ENCODE peak calls at places on chromosomes 16 and 17, in six cellular contexts. Y, Q, S, H, V and W are unnamed samples.

GRCh38 chr16:12901204-12901596 is 198 bp upstream of the SHISA9 start:
- DNase-seq in V (no peak), Y (peak), H (no peak), S (peak), Q (no peak), W (no peak)

GRCh38 chr17:58691701-58692238 is at the start of gene TEX14:
- DNase-seq in V (no peak), S (no peak), H (peak), Y (peak), Q (no peak), W (no peak)

GRCh38 chr17:8041249-8041928 is 2.5 kb downstream of the ALOX15B start:
- DNase-seq in V (peak), Q (no peak), S (no peak), Y (peak), H (no peak), W (peak)

GRCh38 chr16:56372013-56372634 is 53.2 kb downstream of the AMFR start:
- DNase-seq in S (no peak), Y (no peak), V (no peak), Q (no peak), H (no peak), W (no peak)

GRCh38 chr17:9120471-9120870 is 99.2 kb downstream of the NTN1 start:
- DNase-seq in Q (no peak), V (no peak), Y (peak), S (peak), H (no peak), W (peak)

GRCh38 chr17:69857412-69857835 is 217.6 kb upstream of the KCNJ16 start:
- DNase-seq in Q (no peak), Y (peak), H (no peak), V (peak), S (no peak), W (no peak)

GRCh38 chr17:53101706-53102105 is 721.0 kb upstream of the KIF2B start:
- DNase-seq in V (no peak), S (no peak), Y (no peak), Q (no peak), H (no peak), W (no peak)

GRCh38 chr17:17819561-17819995 is 17.2 kb downstream of the SREBF1 start:
- DNase-seq in Q (no peak), V (peak), S (no peak), Y (peak), H (peak), W (peak)

GRCh38 chr17:14604920-14605599 is 304.2 kb downstream of the HS3ST3B1 start:
- DNase-seq in H (peak), S (no peak), Q (no peak), V (no peak), Y (no peak), W (no peak)

GRCh38 chr17:81422776-81423697 is 27.8 kb downstream of the BAHCC1 start:
- DNase-seq in S (no peak), H (peak), Y (peak), V (peak), Q (peak), W (no peak)

GRCh38 chr17:72812823-72813222 is 279.7 kb downstream of the SLC39A11 start:
- DNase-seq in Q (no peak), S (no peak), V (peak), Y (peak), H (no peak), W (no peak)

GRCh38 chr17:35022536-35023063 is 40.9 kb downstream of the RFFL start:
- DNase-seq in Q (peak), H (peak), V (peak), S (no peak), Y (peak), W (peak)

GRCh38 chr16:75251280-75252048 is at the start of gene BCAR1:
- DNase-seq in Q (peak), Y (peak), V (peak), S (peak), H (peak), W (peak)

GRCh38 chr17:58311429-58311894 is 17.1 kb downstream of the TSPOAP1 start:
- DNase-seq in H (no peak), Y (peak), Q (no peak), S (no peak), V (no peak), W (no peak)

GRCh38 chr16:81319221-81319912 is 4.6 kb downstream of the GAN start:
- DNase-seq in Y (peak), Q (peak), V (peak), H (no peak), S (no peak), W (no peak)

GRCh38 chr17:4747847-4748246 is 8.1 kb upstream of the CXCL16 start:
- DNase-seq in V (no peak), H (no peak), Q (no peak), Y (no peak), S (no peak), W (no peak)

GRCh38 chr16:87956169-87956770 is 5.0 kb downstream of the BANP start:
- DNase-seq in V (peak), Q (no peak), S (no peak), Y (peak), H (no peak), W (no peak)

GRCh38 chr16:84277244-84277823 is 17.3 kb upstream of the WFDC1 start:
- DNase-seq in V (peak), S (peak), Y (peak), Q (peak), H (peak), W (peak)

GRCh38 chr17:36498560-36499300 is 12.2 kb downstream of the ZNHIT3 start:
- DNase-seq in Y (no peak), Q (no peak), V (no peak), S (no peak), H (no peak), W (no peak)

GRCh38 chr16:67256701-67257230 is 8.0 kb downstream of the SLC9A5 start:
- DNase-seq in V (no peak), H (no peak), Y (peak), Q (no peak), S (no peak), W (peak)

GRCh38 chr17:72613411-72614292 is 478.8 kb downstream of the SLC39A11 start:
- DNase-seq in S (no peak), Q (no peak), H (no peak), Y (peak), V (peak), W (no peak)

GRCh38 chr17:17605747-17606083 is 14.2 kb upstream of the PEMT start:
- DNase-seq in S (no peak), Y (no peak), H (no peak), Q (peak), V (peak), W (no peak)

GRCh38 chr16:52424591-52424990 is 122.4 kb downstream of the TOX3 start:
- DNase-seq in S (no peak), V (no peak), H (no peak), Y (no peak), Q (no peak), W (no peak)

GRCh38 chr16:85593503-85594195 is 19.5 kb upstream of the GSE1 start:
- DNase-seq in S (no peak), V (no peak), H (no peak), Y (no peak), Q (no peak), W (no peak)

GRCh38 chr17:77328823-77329740 is 188.3 kb downstream of the SEC14L1 start:
- DNase-seq in H (no peak), V (no peak), Y (peak), Q (no peak), S (peak), W (no peak)

GRCh38 chr17:17783121-17783824 is 53.5 kb downstream of the SREBF1 start:
- DNase-seq in Y (no peak), H (peak), S (peak), V (peak), Q (no peak), W (peak)

GRCh38 chr16:11488304-11488703 is 98.4 kb downstream of the LITAF start:
- DNase-seq in V (no peak), Y (no peak), Q (no peak), H (no peak), S (no peak), W (no peak)

GRCh38 chr17:33469911-33470310 is 176.8 kb upstream of the ASIC2 start:
- DNase-seq in H (no peak), S (no peak), Q (no peak), Y (no peak), V (peak), W (no peak)

GRCh38 chr17:78958556-78959191 is 21.0 kb downstream of the LGALS3BP start:
- DNase-seq in Y (peak), H (no peak), V (peak), Q (peak), S (no peak), W (no peak)

GRCh38 chr17:54426287-54426886 is 474.3 kb upstream of the TOM1L1 start:
- DNase-seq in Q (no peak), V (peak), S (no peak), Y (no peak), H (no peak), W (peak)

GRCh38 chr16:49857423-49858181 is 1.7 kb upstream of the ZNF423 start:
- DNase-seq in H (peak), Y (peak), S (peak), Q (no peak), V (peak), W (peak)

GRCh38 chr16:10740000-10740844 is 3.4 kb upstream of the NUBP1 start:
- DNase-seq in H (no peak), V (no peak), S (no peak), Y (no peak), Q (no peak), W (no peak)

GRCh38 chr17:20300399-20301037 is 166.8 kb downstream of the LGALS9B start:
- DNase-seq in S (no peak), V (peak), Q (no peak), Y (peak), H (no peak), W (no peak)

GRCh38 chr17:74842599-74843351 is 16.9 kb downstream of the GRIN2C start:
- DNase-seq in V (peak), Y (peak), Q (peak), H (peak), S (peak), W (no peak)

GRCh38 chr16:58299757-58300349 is 5.0 kb upstream of the PRSS54 start:
- DNase-seq in V (peak), Q (no peak), S (peak), Y (no peak), H (no peak), W (peak)

GRCh38 chr17:74199306-74200092 is 4.0 kb upstream of the RPL38 start:
- DNase-seq in Y (peak), S (peak), Q (no peak), H (peak), V (peak), W (peak)

GRCh38 chr17:12591336-12591735 is 74.4 kb upstream of the MYOCD start:
- DNase-seq in H (no peak), S (no peak), Y (no peak), Q (no peak), V (no peak), W (no peak)